ENCODE peak calls at places on chromosomes 4 and X, in six cellular contexts. N is GM23248, J is fibroblast of lung, W is heart left ventricle, U is tibial artery, Q is iPS DF 6.9. R is an unnamed sample. For H3K4me1, H3K9me3 and H3K27me3, the result is how much of the 10 kb centered on the place peaks cover.

GRCh38 chrX:49096419-49096818 is 16.7 kb upstream of the WDR45 start:
- DNase-seq in Q (no peak), N (no peak), U (no peak), W (no peak), J (no peak), R (no peak)

GRCh38 chr4:128483816-128484215 is 196.2 kb upstream of the PGRMC2 start:
- DNase-seq in W (no peak), U (no peak), J (peak), N (peak), Q (no peak), R (no peak)

GRCh38 chr4:83329521-83330105 is 5.0 kb downstream of the HPSE start:
- DNase-seq in W (no peak), J (no peak), Q (no peak), U (no peak), N (peak), R (no peak)

GRCh38 chrX:46762963-46763362 is 4.0 kb upstream of the SLC9A7 start:
- DNase-seq in J (no peak), W (no peak), U (no peak), Q (no peak), N (no peak), R (no peak)

GRCh38 chrX:95076449-95076848 is 1402.4 kb downstream of the FAM133A start:
- DNase-seq in Q (no peak), W (no peak), U (no peak), N (peak), J (peak), R (no peak)

GRCh38 chr4:77349796-77350195 is 192.8 kb downstream of the CCNG2 start:
- DNase-seq in N (peak), W (no peak), Q (no peak), J (peak), U (no peak), R (no peak)

GRCh38 chrX:9681422-9681821 is 84.2 kb downstream of the GPR143 start:
- DNase-seq in Q (no peak), U (no peak), W (no peak), N (peak), J (peak), R (no peak)

GRCh38 chr4:160675550-160675949 is 1488.2 kb downstream of the FSTL5 start:
- DNase-seq in J (no peak), N (no peak), Q (no peak), W (no peak), U (no peak), R (no peak)

GRCh38 chrX:37453821-37454220 is 104.7 kb downstream of the PRRG1 start:
- DNase-seq in U (no peak), N (no peak), W (no peak), Q (no peak), J (no peak), R (no peak)

GRCh38 chr4:53695540-53696463 is 104.5 kb upstream of the LNX1 start:
- DNase-seq in Q (no peak), W (no peak), U (no peak), N (no peak), J (no peak), R (no peak)

GRCh38 chr4:165440415-165440882 is 61.6 kb downstream of the CPE start:
- DNase-seq in U (no peak), W (no peak), J (peak), Q (no peak), N (peak), R (no peak)

GRCh38 chr4:51831133-51831532 is 11.8 kb upstream of the DCUN1D4 start:
- DNase-seq in W (peak), Q (no peak), U (peak), N (peak), J (peak), R (peak)

GRCh38 chr4:95362906-95363578 is 185.7 kb downstream of the UNC5C start:
- DNase-seq in U (no peak), W (no peak), J (peak), Q (no peak), N (peak), R (no peak)

GRCh38 chr4:183241322-183241640 is 78.8 kb downstream of the CLDN22 start:
- DNase-seq in N (peak), Q (no peak), U (no peak), J (peak), W (no peak), R (no peak)

GRCh38 chrX:24020280-24020876 is 6.6 kb downstream of the KLHL15 start:
- DNase-seq in Q (no peak), U (no peak), W (no peak), J (peak), N (peak), R (no peak)

GRCh38 chr4:145735330-145735638 is 55.3 kb downstream of the C4orf51 start:
- DNase-seq in U (no peak), J (peak), Q (no peak), W (no peak), N (peak), R (no peak)

GRCh38 chr4:126627255-126627654 is 1005.5 kb upstream of the INTU start:
- DNase-seq in J (peak), U (no peak), W (no peak), N (peak), Q (no peak), R (no peak)

GRCh38 chrX:132041016-132041415 is 17.9 kb downstream of the STK26 start:
- DNase-seq in U (no peak), W (no peak), Q (no peak), N (peak), J (peak), R (no peak)

GRCh38 chr4:161252520-161253141 is 911.2 kb downstream of the FSTL5 start:
- DNase-seq in Q (no peak), W (no peak), U (no peak), J (peak), N (peak), R (no peak)

GRCh38 chr4:71472946-71473345 is 134.1 kb downstream of the SLC4A4 start:
- DNase-seq in Q (no peak), N (peak), U (no peak), J (peak), W (no peak), R (no peak)

GRCh38 chr4:59608466-59608865 is 1591.7 kb upstream of the ADGRL3 start:
- DNase-seq in U (no peak), Q (no peak), W (no peak), J (peak), N (no peak), R (no peak)

GRCh38 chrX:81890476-81890875 is 688.6 kb downstream of the SH3BGRL start:
- DNase-seq in N (no peak), U (no peak), J (no peak), Q (no peak), W (no peak), R (no peak)

GRCh38 chrX:2863646-2864045 is 34.9 kb downstream of the GYG2 start:
- DNase-seq in J (peak), Q (no peak), U (no peak), W (no peak), N (no peak), R (no peak)

GRCh38 chr4:65302145-65302544 is 368.1 kb downstream of the EPHA5 start:
- DNase-seq in Q (no peak), N (no peak), U (no peak), W (no peak), J (peak), R (no peak)

GRCh38 chrX:20477836-20478532 is 211.3 kb upstream of the RPS6KA3 start:
- DNase-seq in U (no peak), J (no peak), W (no peak), N (no peak), Q (no peak), R (no peak)

GRCh38 chrX:22742174-22742573 is 257.6 kb upstream of the DDX53 start:
- DNase-seq in Q (no peak), N (peak), W (no peak), J (peak), U (no peak), R (no peak)

GRCh38 chr4:71377561-71377960 is 38.7 kb downstream of the SLC4A4 start:
- DNase-seq in J (peak), N (peak), W (no peak), Q (no peak), U (no peak), R (no peak)

GRCh38 chr4:132542228-132542627 is 606.9 kb upstream of the PCDH10 start:
- DNase-seq in N (no peak), Q (no peak), J (no peak), U (no peak), W (no peak), R (no peak)

GRCh38 chrX:40262641-40263560 is 165.1 kb upstream of the BCOR start:
- DNase-seq in Q (no peak), N (peak), J (peak), U (no peak), W (peak), R (peak)

GRCh38 chr4:31692407-31692940 is 972.3 kb downstream of the PCDH7 start:
- DNase-seq in Q (no peak), N (no peak), J (no peak), U (no peak), W (no peak), R (no peak)

GRCh38 chr4:137343221-137343620 is 189.1 kb downstream of the PCDH18 start:
- DNase-seq in J (peak), W (no peak), Q (no peak), U (no peak), N (peak), R (no peak)

GRCh38 chr4:173932701-173933100 is 350.8 kb downstream of the FBXO8 start:
- DNase-seq in Q (no peak), W (no peak), N (no peak), U (no peak), J (no peak), R (no peak)

GRCh38 chr4:30867427-30867826 is 147.3 kb downstream of the PCDH7 start:
- DNase-seq in W (no peak), U (peak), Q (no peak), N (no peak), J (peak), R (no peak)

GRCh38 chr4:150632639-150633038 is 50.7 kb downstream of the MAB21L2 start:
- DNase-seq in Q (no peak), W (no peak), N (no peak), U (no peak), J (no peak), R (no peak)

GRCh38 chr4:176671532-176671931 is 121.2 kb downstream of the VEGFC start:
- DNase-seq in J (no peak), Q (no peak), U (no peak), N (no peak), W (peak), R (no peak)

GRCh38 chrX:107628662-107629532 is 587 bp downstream of the PRPS1 start:
- DNase-seq in J (peak), U (peak), Q (no peak), N (peak), W (peak), R (no peak)

GRCh38 chr4:142242156-142242555 is 603.9 kb downstream of the INPP4B start:
- DNase-seq in Q (no peak), U (no peak), J (no peak), N (peak), W (no peak), R (no peak)

GRCh38 chr4:181810658-181811057 is 432.5 kb upstream of the TENM3 start:
- DNase-seq in J (no peak), U (no peak), W (no peak), Q (no peak), N (no peak), R (no peak)

DNA sequence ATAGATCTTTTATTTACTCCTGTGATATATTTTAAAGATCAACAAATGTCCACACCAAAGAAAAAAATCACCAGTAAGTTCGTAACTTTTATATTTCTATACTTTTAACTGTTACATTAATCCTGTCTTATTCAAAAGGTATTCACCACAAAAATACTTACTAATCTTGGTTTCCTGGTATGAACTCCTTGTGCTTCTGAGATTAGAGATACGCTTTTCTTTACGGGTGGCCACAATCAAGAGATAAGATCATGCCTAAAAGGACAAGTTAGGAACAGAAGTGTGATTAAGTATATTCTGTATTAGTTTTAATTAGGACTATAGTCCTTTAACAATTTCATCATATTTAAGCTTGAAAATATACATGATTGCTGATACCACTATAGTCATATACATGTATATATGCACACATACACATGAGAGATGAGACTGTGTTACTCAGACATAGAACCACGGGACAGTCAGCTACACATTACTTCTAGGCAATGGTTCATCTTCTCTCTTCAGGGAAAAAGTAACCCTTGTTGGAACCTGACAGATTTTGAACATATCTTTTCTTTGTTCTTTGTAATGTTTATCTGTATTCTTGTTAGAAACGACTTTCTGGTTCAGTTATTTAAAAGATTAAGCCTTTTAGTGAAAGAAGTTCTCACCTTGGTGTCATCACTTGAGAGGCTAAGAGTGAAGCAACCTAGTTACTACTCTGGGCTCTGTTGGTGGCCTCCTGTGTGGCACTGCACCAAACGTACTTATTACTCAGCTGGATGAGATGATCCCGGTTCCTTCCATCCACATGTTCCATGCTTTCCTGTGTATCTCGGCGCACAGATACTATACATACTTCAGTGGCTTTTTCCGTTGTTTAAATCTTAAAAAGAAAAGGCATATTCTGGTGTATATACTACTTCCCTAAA is 146.1 kb downstream of the CBR4 start:
- DNase-seq in U (no peak), N (peak), Q (no peak), J (peak), W (no peak), R (no peak)
- H3K4me1 ChIP-seq in U (half or more), N (half or more), Q (under half), J (under half), W (under half), R (under half)

DNA sequence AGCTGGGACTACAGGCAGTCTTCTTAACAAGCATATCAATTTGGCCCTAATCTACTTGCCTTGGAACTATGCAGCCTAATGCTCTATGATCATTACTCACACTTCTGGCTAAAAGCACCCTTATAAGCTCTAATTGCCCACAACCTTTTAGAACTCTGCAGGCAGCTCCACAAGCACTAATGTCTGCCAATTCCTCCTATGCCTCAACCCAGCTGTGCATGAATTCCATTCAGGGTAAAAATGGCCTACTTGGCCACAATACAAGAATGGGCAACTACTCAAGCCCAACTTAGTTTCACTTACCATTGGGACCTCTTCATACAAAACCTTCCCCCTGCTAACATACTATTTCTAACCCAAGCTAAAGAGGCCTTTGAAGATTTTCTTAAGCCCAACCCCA is 51.7 kb downstream of the ZNF718 start:
- DNase-seq in N (no peak), J (no peak), Q (no peak), W (no peak), U (no peak), R (no peak)
- H3K9me3 ChIP-seq in N (under half), J (under half), Q (under half), W (half or more), U (half or more), R (under half)

GRCh38 chr4:93832097-93832496 is 3.5 kb downstream of the ATOH1 start:
- DNase-seq in J (no peak), W (no peak), Q (no peak), U (no peak), N (no peak), R (no peak)

GRCh38 chr4:93835929-93836328 is 7.4 kb downstream of the ATOH1 start:
- DNase-seq in J (no peak), N (no peak), W (no peak), Q (no peak), U (no peak), R (no peak)

GRCh38 chr4:93829531-93830089 is 1.1 kb downstream of the ATOH1 start:
- DNase-seq in J (no peak), W (no peak), Q (no peak), U (no peak), N (peak), R (no peak)

GRCh38 chr4:93830090-93830818 is 1.7 kb downstream of the ATOH1 start:
- DNase-seq in N (no peak), W (no peak), U (no peak), Q (no peak), J (no peak), R (no peak)

GRCh38 chr4:93834371-93835066 is 6.0 kb downstream of the ATOH1 start:
- DNase-seq in J (no peak), Q (no peak), N (no peak), W (no peak), U (no peak), R (no peak)
- H3K27me3 ChIP-seq in J (under half), Q (under half), N (half or more), W (half or more), U (half or more), R (under half)

DNA sequence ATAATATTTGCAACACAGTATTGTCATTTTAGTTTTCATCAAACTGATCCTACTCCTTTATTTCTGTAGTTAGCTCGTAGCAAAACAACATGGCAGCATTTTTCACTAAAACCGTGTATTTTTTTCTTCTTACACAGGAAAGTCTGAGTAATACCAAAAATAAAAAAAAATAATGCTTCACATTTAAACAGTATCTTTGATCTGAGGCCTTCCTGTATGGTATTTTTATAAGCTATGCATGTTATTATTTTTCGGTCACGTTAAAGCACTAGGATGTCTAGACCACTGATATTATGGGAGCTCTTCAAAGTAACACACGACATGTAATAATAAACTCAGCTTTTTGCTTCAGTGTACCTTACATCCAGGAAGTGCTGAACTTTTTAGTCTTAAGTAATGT is 94.1 kb upstream of the SRD5A3 start:
- DNase-seq in W (no peak), Q (no peak), U (no peak), J (no peak), N (no peak), R (no peak)
- H3K4me1 ChIP-seq in W (under half), Q (under half), U (under half), J (under half), N (under half), R (under half)

GRCh38 chrX:53630261-53630660 is 56.3 kb downstream of the HUWE1 start:
- DNase-seq in Q (no peak), N (no peak), W (no peak), J (no peak), U (no peak), R (no peak)

DNA sequence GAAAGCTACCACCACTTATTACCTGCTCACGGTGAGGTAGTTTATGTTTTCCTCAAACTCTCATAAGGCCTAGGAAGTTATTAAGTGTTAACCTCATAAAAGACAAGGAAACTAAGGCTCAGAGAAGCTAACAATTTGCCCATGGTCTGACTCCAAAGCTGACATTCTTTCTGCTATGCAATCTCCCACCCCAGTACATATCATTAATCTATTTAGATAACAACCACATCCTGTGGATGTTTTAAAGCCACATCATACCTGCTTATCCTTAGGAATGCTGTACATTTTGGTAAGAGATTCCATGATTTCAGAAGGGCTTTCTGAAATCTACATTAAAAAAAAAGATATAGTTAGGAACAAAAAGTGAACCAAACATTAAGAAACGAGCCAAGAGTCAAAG is 55.4 kb downstream of the HUWE1 start:
- DNase-seq in U (no peak), Q (no peak), J (peak), W (no peak), N (no peak), R (no peak)
- H3K9me3 ChIP-seq in U (under half), Q (under half), J (under half), W (under half), N (under half), R (under half)

GRCh38 chrX:17654116-17654515 is 83.2 kb upstream of the SCML1 start:
- DNase-seq in J (no peak), W (no peak), U (no peak), N (no peak), Q (no peak), R (no peak)
- H3K27me3 ChIP-seq in J (under half), W (under half), U (under half), N (under half), Q (under half), R (under half)

DNA sequence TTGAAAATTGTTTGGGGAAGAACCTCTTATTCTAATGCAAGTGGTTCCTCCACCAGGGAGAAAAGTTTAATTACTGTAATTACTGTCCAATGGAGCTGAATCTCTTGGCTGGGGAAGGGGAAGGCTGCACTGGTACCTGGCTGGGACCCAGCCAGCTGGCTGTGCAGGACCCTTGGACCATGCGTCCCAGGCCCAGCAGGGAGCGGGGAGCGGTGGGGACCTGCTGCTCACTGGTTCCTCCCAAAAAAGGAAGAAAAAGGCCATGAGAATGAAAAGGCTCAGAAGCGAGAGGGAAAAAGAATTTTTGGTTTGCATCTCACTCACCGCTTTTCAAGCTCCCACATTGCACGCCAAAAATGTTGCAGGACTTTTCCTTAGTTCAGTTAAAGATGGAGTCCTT is 333.5 kb downstream of the FAM47B start:
- DNase-seq in W (no peak), U (no peak), N (no peak), J (no peak), Q (no peak), R (no peak)
- H3K4me1 ChIP-seq in W (under half), U (under half), N (under half), J (under half), Q (under half), R (under half)

GRCh38 chr4:1252928-1253492 is 4.1 kb upstream of the CTBP1 start:
- DNase-seq in N (no peak), U (no peak), J (no peak), Q (no peak), W (no peak), R (no peak)
- H3K9me3 ChIP-seq in N (under half), U (under half), J (under half), Q (under half), W (under half), R (under half)

GRCh38 chr4:7691992-7692391 is 247.7 kb downstream of the AFAP1 start:
- DNase-seq in Q (no peak), W (peak), U (no peak), J (peak), N (peak), R (no peak)
- H3K27me3 ChIP-seq in Q (under half), W (under half), U (under half), J (under half), N (under half), R (under half)

GRCh38 chr4:81508786-81509574 is 37.3 kb upstream of the RASGEF1B start:
- DNase-seq in N (no peak), U (no peak), W (no peak), J (no peak), Q (no peak), R (no peak)
- H3K4me1 ChIP-seq in N (under half), U (under half), W (half or more), J (under half), Q (under half), R (under half)